ENCODE peak calls at places on chromosome 11, in six cellular contexts. K, E, W, U, V and M are unnamed samples.

GRCh38 chr11:61587541-61587941 is 6.7 kb upstream of the SYT7 start:
- DNase-seq in V (peak), E (peak), W (peak), K (no peak), U (peak), M (no peak)

GRCh38 chr11:86891020-86891419 is 64.2 kb downstream of the FZD4 start:
- DNase-seq in E (no peak), W (no peak), U (no peak), V (no peak), K (no peak), M (no peak)

GRCh38 chr11:61108847-61109585 is 6.7 kb downstream of the CD5 start:
- DNase-seq in W (no peak), V (no peak), K (no peak), E (no peak), U (no peak), M (no peak)

GRCh38 chr11:499201-500076 is 7.6 kb downstream of the RNH1 start:
- DNase-seq in U (no peak), E (no peak), K (no peak), V (no peak), W (no peak), M (no peak)

GRCh38 chr11:43521471-43521870 is 159.1 kb upstream of the HSD17B12 start:
- DNase-seq in K (no peak), E (no peak), U (no peak), V (no peak), W (no peak), M (no peak)

GRCh38 chr11:60305906-60306619 is 21.0 kb upstream of the MS4A6E start:
- DNase-seq in E (no peak), W (no peak), K (peak), U (no peak), V (no peak), M (no peak)

GRCh38 chr11:94801866-94802460 is 33.8 kb downstream of the AMOTL1 start:
- DNase-seq in U (no peak), V (no peak), K (no peak), E (no peak), W (no peak), M (no peak)

GRCh38 chr11:46977940-46978595 is 41.5 kb downstream of the CSTPP1 start:
- DNase-seq in K (peak), U (no peak), V (no peak), E (no peak), W (no peak), M (no peak)

GRCh38 chr11:74450318-74450717 is 17.0 kb downstream of the KCNE3 start:
- DNase-seq in U (no peak), V (no peak), K (no peak), W (no peak), E (no peak), M (no peak)

GRCh38 chr11:120028181-120028935 is 109.6 kb downstream of the TRIM29 start:
- DNase-seq in U (no peak), V (no peak), K (no peak), W (no peak), E (no peak), M (no peak)

GRCh38 chr11:2512431-2513407 is 67.9 kb downstream of the KCNQ1 start:
- DNase-seq in K (no peak), W (no peak), U (no peak), E (no peak), V (no peak), M (no peak)

GRCh38 chr11:132941024-132941646 is 591.2 kb downstream of the OPCML start:
- DNase-seq in W (peak), V (peak), U (no peak), E (no peak), K (peak), M (peak)

GRCh38 chr11:72079776-72080325 is 491 bp downstream of the NUMA1 start:
- DNase-seq in W (no peak), E (no peak), K (no peak), V (no peak), U (no peak), M (peak)

GRCh38 chr11:15233386-15233785 is 118.7 kb downstream of the INSC start:
- DNase-seq in K (no peak), E (no peak), W (no peak), V (no peak), U (no peak), M (no peak)

GRCh38 chr11:88475991-88476418 is 138.5 kb upstream of the CTSC start:
- DNase-seq in K (no peak), U (no peak), E (peak), V (peak), W (no peak), M (no peak)

GRCh38 chr11:831951-832528 is 712 bp upstream of the CD151 start:
- DNase-seq in E (no peak), U (no peak), W (no peak), K (no peak), V (no peak), M (no peak)

GRCh38 chr11:94897330-94897768 is 76.0 kb downstream of the CWC15 start:
- DNase-seq in V (peak), W (peak), E (peak), K (peak), U (no peak), M (peak)

GRCh38 chr11:62752177-62752785 is 1.7 kb downstream of the ZBTB3 start:
- DNase-seq in K (no peak), V (no peak), E (no peak), U (no peak), W (no peak), M (no peak)

GRCh38 chr11:62753736-62754603 is at the start of gene ZBTB3:
- DNase-seq in K (peak), E (peak), V (peak), W (peak), U (peak), M (peak)

GRCh38 chr11:62755086-62755615 is 1.2 kb upstream of the ZBTB3 start:
- DNase-seq in U (no peak), V (no peak), W (no peak), E (no peak), K (no peak), M (no peak)

GRCh38 chr11:62757846-62758788 is 3.3 kb upstream of the POLR2G start:
- DNase-seq in E (no peak), U (no peak), K (no peak), V (no peak), W (no peak), M (no peak)

DNA sequence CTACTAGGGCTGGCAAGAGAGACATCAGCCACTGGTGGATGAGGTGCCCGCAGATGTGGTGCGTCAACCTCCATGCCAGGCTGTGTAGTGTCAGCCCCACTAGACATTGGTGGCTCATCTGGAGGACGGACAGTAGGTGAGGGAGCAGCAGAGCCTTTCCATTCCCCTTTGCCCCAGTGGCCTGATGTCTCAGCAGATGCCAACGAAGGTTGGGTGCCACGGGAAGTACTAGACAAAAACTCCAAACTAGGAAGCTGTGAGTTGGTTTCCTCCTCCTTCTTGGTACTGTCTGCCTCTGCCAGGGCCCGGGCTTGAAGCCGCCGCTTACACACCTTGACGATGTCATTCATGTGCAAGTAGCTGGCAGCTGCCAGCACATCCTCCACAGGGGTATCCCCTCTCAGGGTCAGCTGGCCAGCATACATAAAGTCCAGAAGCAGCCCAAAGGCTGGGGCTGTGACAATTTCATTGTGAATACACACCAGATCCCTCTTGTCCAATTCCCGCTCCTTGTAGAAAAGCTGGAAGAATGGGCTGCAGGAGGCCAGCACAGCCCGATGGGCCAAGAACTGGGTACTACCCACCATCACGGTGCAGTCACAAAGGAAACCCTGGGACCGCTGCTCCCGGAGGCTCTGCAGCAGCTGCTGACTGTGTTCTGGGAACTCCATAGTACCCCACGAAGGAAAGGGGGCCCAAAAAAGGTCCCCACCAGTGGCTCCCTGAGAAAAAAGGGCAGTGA is 795 bp downstream of the ZBTB3 start:
- DNase-seq in V (no peak), W (no peak), K (no peak), U (no peak), E (no peak), M (no peak)
- H3K4me3 ChIP-seq in V (peak), W (no peak), K (peak), U (peak), E (peak), M (peak)

GRCh38 chr11:102118937-102119336 is 8.7 kb downstream of the YAP1 start:
- DNase-seq in E (no peak), K (no peak), W (no peak), V (no peak), U (no peak), M (no peak)

GRCh38 chr11:102117472-102118113 is 7.3 kb downstream of the YAP1 start:
- DNase-seq in E (no peak), K (peak), V (peak), W (no peak), U (no peak), M (no peak)

GRCh38 chr11:102114032-102114431 is 3.8 kb downstream of the YAP1 start:
- DNase-seq in V (no peak), W (no peak), K (no peak), E (no peak), U (no peak), M (no peak)

GRCh38 chr11:102115557-102115956 is 5.3 kb downstream of the YAP1 start:
- DNase-seq in U (no peak), W (peak), V (peak), E (no peak), K (no peak), M (no peak)

GRCh38 chr11:102116453-102117205 is 6.4 kb downstream of the YAP1 start:
- DNase-seq in W (no peak), E (no peak), U (no peak), K (no peak), V (peak), M (no peak)
- H3K4me3 ChIP-seq in W (no peak), E (no peak), U (no peak), K (no peak), V (no peak), M (no peak)

GRCh38 chr11:62788991-62789390 is 1.8 kb downstream of the TMEM179B start:
- DNase-seq in U (no peak), W (no peak), K (no peak), E (no peak), V (no peak), M (no peak)
- H3K4me3 ChIP-seq in U (no peak), W (peak), K (no peak), E (no peak), V (no peak), M (no peak)

DNA sequence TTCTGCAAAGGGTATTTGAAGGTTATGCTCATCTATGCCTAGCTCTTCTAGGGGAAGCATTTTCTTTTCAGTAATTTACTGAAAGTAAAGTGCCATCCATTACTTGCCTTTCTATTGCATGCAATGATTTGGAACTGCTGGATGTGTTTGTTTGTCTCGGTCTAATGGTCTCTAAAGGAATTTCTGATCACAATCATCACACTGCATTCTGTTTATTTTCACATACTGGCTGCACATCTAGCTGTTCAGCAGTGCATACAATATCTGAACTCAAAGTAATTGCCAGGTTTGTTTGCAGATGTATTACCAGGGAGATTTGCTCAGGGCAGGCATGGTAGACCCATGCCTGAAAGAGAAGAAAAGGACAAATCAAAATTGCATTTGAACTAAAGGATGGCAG is 36.4 kb upstream of the CWF19L2 start:
- DNase-seq in U (no peak), V (no peak), E (no peak), W (no peak), K (no peak), M (no peak)
- H3K4me3 ChIP-seq in U (no peak), V (no peak), E (no peak), W (no peak), K (no peak), M (no peak)

DNA sequence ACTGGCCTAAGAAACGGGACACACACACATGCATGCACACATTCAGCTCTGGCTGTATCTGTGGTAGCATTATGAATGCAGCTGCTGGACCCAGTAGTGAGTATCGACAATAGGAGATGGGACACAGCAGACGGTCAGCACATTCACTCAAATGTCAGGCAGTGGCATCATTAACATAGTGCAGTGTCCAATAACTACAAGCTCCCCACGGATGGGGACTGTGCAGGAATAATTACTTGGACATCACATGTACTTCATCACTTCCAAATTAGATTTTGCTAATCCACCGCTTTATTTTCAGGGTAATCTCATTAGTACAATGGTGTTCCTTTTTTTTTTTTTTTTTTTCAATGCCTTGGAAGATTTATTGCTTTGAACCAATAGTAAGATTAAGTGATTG is 109.5 kb downstream of the FANCF start:
- DNase-seq in U (no peak), W (no peak), E (no peak), K (no peak), V (no peak), M (no peak)
- H3K4me3 ChIP-seq in U (no peak), W (no peak), E (no peak), K (no peak), V (no peak), M (no peak)

GRCh38 chr11:20048246-20048645 is 112.0 kb downstream of the DBX1 start:
- DNase-seq in W (no peak), V (peak), K (no peak), E (no peak), U (no peak), M (no peak)
- H3K4me3 ChIP-seq in W (no peak), V (no peak), K (no peak), E (no peak), U (no peak), M (no peak)

GRCh38 chr11:112253605-112254242 is 6.9 kb downstream of the PLET1 start:
- DNase-seq in E (no peak), W (no peak), V (no peak), K (no peak), U (no peak), M (no peak)
- H3K4me3 ChIP-seq in E (no peak), W (peak), V (no peak), K (no peak), U (no peak), M (no peak)

GRCh38 chr11:76823481-76824028 is 37.2 kb upstream of the ACER3 start:
- DNase-seq in V (peak), K (peak), E (no peak), W (no peak), U (no peak), M (no peak)
- H3K4me3 ChIP-seq in V (peak), K (peak), E (no peak), W (no peak), U (no peak), M (no peak)